ENCODE peak calls at places on chromosomes 5 and 9, in ten cellular contexts. U is lower lobe of right lung, I is adrenal gland, Q is mesenchymal stem cell, R is heart left ventricle, A is ovary, E is lung, N is gastrocnemius medialis, M is aorta, F is neuronal stem cell. C is an unnamed sample. For H3K27me3 and H3K9me3, the result is how much of the 10 kb centered on the place peaks cover.

GRCh38 chr9:13278368-13279246 is 885 bp downstream of the MPDZ start:
- DNase-seq in E (peak), M (peak), U (peak), F (peak), N (peak), R (peak), I (peak), Q (peak), A (peak), C (peak)

GRCh38 chr5:170522211-170523128 is 18.6 kb downstream of the KCNIP1 start:
- DNase-seq in U (no peak), A (no peak), F (no peak), M (no peak), I (no peak), E (no peak), Q (peak), N (no peak), R (no peak), C (peak)

GRCh38 chr5:58466939-58467338 is 7.1 kb upstream of the PLK2 start:
- DNase-seq in Q (peak), E (no peak), N (no peak), U (no peak), M (no peak), I (peak), F (no peak), R (no peak), A (no peak), C (peak)

GRCh38 chr5:36934740-36935356 is 58.3 kb downstream of the NIPBL start:
- DNase-seq in A (no peak), F (no peak), N (no peak), E (no peak), Q (no peak), M (no peak), I (no peak), U (no peak), R (no peak), C (no peak)

GRCh38 chr5:95163079-95163478 is 121.8 kb downstream of the MCTP1 start:
- DNase-seq in F (no peak), N (no peak), R (no peak), Q (no peak), M (no peak), U (no peak), E (no peak), A (no peak), I (no peak), C (no peak)

GRCh38 chr9:14478175-14479165 is 164.5 kb upstream of the NFIB start:
- DNase-seq in I (no peak), Q (peak), M (no peak), E (no peak), U (no peak), F (no peak), A (no peak), R (no peak), N (no peak), C (no peak)

GRCh38 chr5:61489574-61489973 is 157.5 kb downstream of the ZSWIM6 start:
- DNase-seq in R (no peak), F (no peak), U (no peak), E (no peak), Q (no peak), M (no peak), N (no peak), I (no peak), A (no peak), C (no peak)

GRCh38 chr5:64958757-64959391 is 190.1 kb downstream of the CWC27 start:
- DNase-seq in E (no peak), F (no peak), R (no peak), U (no peak), A (no peak), M (no peak), N (no peak), Q (peak), I (no peak), C (no peak)

GRCh38 chr5:2271280-2271679 is 388.6 kb upstream of the IRX4 start:
- DNase-seq in R (no peak), A (no peak), Q (no peak), N (no peak), U (no peak), E (no peak), F (no peak), I (no peak), M (peak), C (no peak)

GRCh38 chr9:92325269-92325990 is at the start of the genes CENPP and NOL8:
- DNase-seq in A (peak), E (peak), R (peak), F (peak), U (peak), N (peak), M (peak), I (peak), Q (peak), C (peak)

GRCh38 chr5:181173027-181173419 is 25.6 kb downstream of the OR2V2 start:
- DNase-seq in N (no peak), U (no peak), E (no peak), M (no peak), Q (no peak), R (no peak), A (no peak), I (no peak), F (no peak), C (no peak)

GRCh38 chr5:181170996-181171395 is 23.6 kb downstream of the OR2V2 start:
- DNase-seq in N (no peak), I (no peak), A (no peak), F (no peak), M (no peak), E (no peak), Q (peak), R (no peak), U (no peak), C (no peak)

GRCh38 chr5:181171782-181172181 is 24.4 kb downstream of the OR2V2 start:
- DNase-seq in N (no peak), Q (no peak), U (no peak), E (no peak), I (no peak), A (no peak), F (no peak), M (no peak), R (no peak), C (no peak)

GRCh38 chr5:181176258-181176952 is 28.6 kb downstream of the TRIM7 start:
- DNase-seq in A (no peak), E (no peak), Q (no peak), I (no peak), F (no peak), U (no peak), N (no peak), M (no peak), R (no peak), C (no peak)

GRCh38 chr5:181173420-181174342 is 26.3 kb downstream of the OR2V2 start:
- DNase-seq in R (no peak), Q (peak), F (no peak), N (no peak), I (no peak), E (no peak), A (no peak), M (peak), U (no peak), C (peak)
- H3K27me3 ChIP-seq in R (under half), Q (under half), F (under half), N (half or more), I (half or more), E (under half), A (under half), M (under half), U (half or more), C (under half)

GRCh38 chr9:25421560-25421959 is 256.7 kb downstream of the TUSC1 start:
- DNase-seq in I (no peak), Q (no peak), M (no peak), R (no peak), F (no peak), N (no peak), U (no peak), A (no peak), E (no peak), C (no peak)
- H3K9me3 ChIP-seq in I (under half), Q (under half), M (under half), R (under half), F (under half), N (under half), U (under half), A (under half), E (under half), C (under half)

DNA sequence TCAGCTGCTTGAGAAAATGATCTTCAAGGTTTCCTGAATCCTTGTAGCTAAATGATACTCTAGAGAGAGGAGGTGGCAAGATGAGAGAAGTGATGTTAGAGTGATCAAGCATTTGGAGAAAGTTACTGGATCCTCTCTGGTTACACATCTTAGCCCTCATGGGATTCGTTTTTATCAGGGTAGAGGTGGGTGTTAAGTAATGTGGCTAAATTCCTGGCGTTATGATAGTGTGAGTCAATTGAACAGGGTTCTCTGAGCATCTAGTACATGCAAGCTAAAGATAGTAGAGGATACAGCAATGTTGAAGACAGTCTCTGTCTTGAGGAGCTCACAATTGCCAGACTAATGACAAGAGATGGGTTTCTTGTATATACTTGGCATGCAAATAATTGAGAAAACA is 123.7 kb downstream of the PSD2 start:
- DNase-seq in I (no peak), U (no peak), Q (no peak), E (no peak), R (no peak), N (no peak), M (no peak), F (no peak), A (no peak), C (no peak)
- H3K27me3 ChIP-seq in I (under half), U (under half), Q (under half), E (under half), R (under half), N (under half), M (under half), F (under half), A (under half), C (under half)

GRCh38 chr5:141192110-141192725 is at the start of gene PCDHB10:
- DNase-seq in R (no peak), Q (peak), I (no peak), F (peak), M (no peak), E (no peak), A (no peak), U (no peak), N (no peak), C (peak)
- H3K9me3 ChIP-seq in R (half or more), Q (half or more), I (under half), F (under half), M (under half), E (under half), A (under half), U (half or more), N (under half), C (under half)

GRCh38 chr9:138118601-138119071 is 241.1 kb downstream of the CACNA1B start:
- DNase-seq in R (no peak), N (no peak), U (no peak), F (no peak), Q (no peak), I (peak), E (no peak), M (no peak), A (no peak), C (no peak)
- H3K27me3 ChIP-seq in R (under half), N (under half), U (under half), F (under half), Q (under half), I (under half), E (under half), M (under half), A (under half), C (under half)

GRCh38 chr9:40925149-40925548 is 203.3 kb downstream of the FOXD4L6 start:
- DNase-seq in R (no peak), M (no peak), E (no peak), F (no peak), N (no peak), A (no peak), U (no peak), I (no peak), Q (no peak), C (no peak)

GRCh38 chr9:40927260-40927631 is 201.2 kb downstream of the FOXD4L6 start:
- DNase-seq in I (no peak), U (no peak), F (no peak), A (no peak), E (no peak), N (no peak), R (no peak), M (no peak), Q (no peak), C (no peak)

GRCh38 chr9:40928803-40929487 is 199.5 kb downstream of the FOXD4L6 start:
- DNase-seq in R (no peak), A (no peak), F (no peak), E (peak), M (no peak), U (no peak), Q (no peak), N (no peak), I (no peak), C (no peak)

GRCh38 chr9:40927851-40928802 is 200.4 kb downstream of the FOXD4L6 start:
- DNase-seq in R (no peak), U (no peak), I (no peak), F (no peak), N (no peak), E (no peak), Q (no peak), A (no peak), M (no peak), C (no peak)

DNA sequence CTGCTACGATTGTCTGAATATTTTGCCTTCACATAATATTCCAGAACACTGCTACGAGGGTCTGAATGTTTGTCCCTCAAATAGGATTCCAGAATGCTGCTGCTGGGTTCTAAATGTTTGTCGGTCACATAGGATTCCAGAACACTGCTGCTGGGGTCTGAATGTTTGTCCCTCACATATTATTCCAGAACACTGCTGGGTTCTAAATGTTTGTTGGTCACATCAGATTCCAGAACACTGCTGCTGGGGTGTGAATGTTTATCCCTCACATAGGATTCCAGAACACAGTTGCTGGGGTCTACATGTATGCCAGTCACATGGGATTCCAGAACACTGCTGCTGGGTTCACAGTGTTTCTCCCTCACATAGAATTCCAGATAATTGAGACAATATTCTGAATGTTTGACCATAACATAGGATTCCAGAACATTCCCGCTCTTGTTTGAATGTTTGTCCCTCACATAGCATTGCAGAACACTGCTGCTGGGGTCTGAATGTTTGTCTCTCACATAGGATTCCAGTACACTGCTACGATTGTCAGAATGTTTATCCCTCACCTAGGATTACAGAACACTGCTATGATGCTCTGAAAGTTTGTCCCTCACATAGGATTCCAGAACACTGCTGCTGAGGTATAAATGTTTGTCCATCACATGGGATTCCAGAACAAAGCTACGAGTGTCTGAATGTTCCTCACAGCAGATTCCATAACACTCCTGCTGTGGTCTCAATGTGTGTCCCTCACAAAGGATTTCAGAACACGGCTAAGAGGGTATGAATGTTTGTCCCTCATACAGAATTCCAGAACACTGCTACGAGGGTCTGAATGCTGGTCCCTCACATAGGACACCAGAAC is 201.8 kb downstream of the FOXD4L6 start:
- DNase-seq in U (no peak), Q (no peak), A (no peak), R (no peak), F (no peak), M (no peak), E (no peak), N (no peak), I (no peak), C (no peak)
- H3K9me3 ChIP-seq in U (half or more), Q (half or more), A (half or more), R (half or more), F (half or more), M (under half), E (half or more), N (under half), I (under half), C (under half)

GRCh38 chr5:136210259-136210658 is 17.3 kb upstream of the SMIM32 start:
- DNase-seq in E (no peak), R (no peak), Q (peak), M (no peak), I (no peak), A (no peak), F (no peak), N (no peak), U (no peak), C (no peak)

GRCh38 chr5:136205061-136205702 is 12.2 kb upstream of the SMIM32 start:
- DNase-seq in A (no peak), R (no peak), F (no peak), E (no peak), M (no peak), U (no peak), I (no peak), N (no peak), Q (no peak), C (no peak)

GRCh38 chr5:136209346-136209910 is 16.5 kb upstream of the SMIM32 start:
- DNase-seq in A (no peak), M (no peak), Q (no peak), U (no peak), N (no peak), R (no peak), E (no peak), I (no peak), F (no peak), C (no peak)

GRCh38 chr5:136208946-136209345 is 16.0 kb upstream of the SMIM32 start:
- DNase-seq in E (no peak), U (no peak), M (no peak), F (no peak), N (no peak), A (no peak), I (no peak), R (no peak), Q (no peak), C (no peak)

GRCh38 chr5:136207631-136208030 is 14.7 kb upstream of the SMIM32 start:
- DNase-seq in R (no peak), F (no peak), Q (no peak), E (no peak), I (no peak), A (no peak), M (no peak), U (no peak), N (no peak), C (no peak)
- H3K27me3 ChIP-seq in R (under half), F (under half), Q (under half), E (under half), I (under half), A (under half), M (under half), U (under half), N (under half), C (under half)

DNA sequence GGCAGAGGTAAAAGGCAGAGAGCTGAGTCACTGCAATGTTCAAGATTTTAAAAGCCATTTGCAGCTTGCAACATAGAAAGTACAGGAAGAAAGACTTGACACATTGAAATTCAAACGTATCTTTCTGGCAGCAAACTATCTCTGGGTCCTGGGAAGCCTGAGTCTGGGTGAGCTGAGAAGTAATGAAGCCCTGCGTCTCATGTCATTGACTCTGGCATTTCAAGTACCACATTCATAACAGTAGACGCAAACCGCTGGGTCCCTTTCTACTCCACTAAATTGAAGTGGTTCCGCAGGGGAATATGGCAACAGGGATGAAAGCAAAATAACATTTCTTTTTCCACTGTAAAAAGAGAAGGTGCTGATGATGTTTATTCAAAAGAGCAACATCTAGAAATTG is 694.3 kb downstream of the BRINP1 start:
- DNase-seq in R (no peak), M (no peak), I (no peak), E (no peak), A (no peak), F (no peak), U (no peak), Q (no peak), N (no peak), C (no peak)
- H3K9me3 ChIP-seq in R (under half), M (under half), I (under half), E (under half), A (under half), F (under half), U (under half), Q (under half), N (under half), C (under half)

GRCh38 chr5:33726422-33727165 is 165.2 kb downstream of the ADAMTS12 start:
- DNase-seq in F (no peak), E (no peak), N (no peak), U (no peak), I (no peak), M (no peak), A (no peak), R (no peak), Q (no peak), C (peak)
- H3K27me3 ChIP-seq in F (under half), E (under half), N (under half), U (under half), I (under half), M (under half), A (under half), R (under half), Q (under half), C (under half)

C was measured in MG63.